ENCODE peak calls at places on chromosomes 6 and 20, in seven cellular contexts. U is progenitor cell of endocrine pancreas; N is AG04450; S is stimulated activated CD4-positive, alpha-beta T cell treated with anti-CD3 and anti-CD28 coated beads, Interleukin-1b, Interleukin-23, amount 100 ng/mL, for 4 hours; P is putamen; T is stimulated activated CD8-positive, alpha-beta memory T cell treated with anti-CD3 and anti-CD28 coated beads, Interleukin-15, amount 100 ng/mL, for 48 hours; Z is activated CD8-positive, alpha-beta memory T cell treated with anti-CD3 and anti-CD28 coated beads, Interleukin-2, amount 50 U/mL, for 48 hours. L is an unnamed sample.
A peak's percentile ranks its signal among the peaks of the same experiment; 100 is the strongest.

GRCh38 chr6:11094411-11094851 is 797 bp downstream of the SMIM13 start:
- DNase-seq in U (peak; percentile 13), N (no peak), S (no peak), P (peak; percentile 23), T (peak; percentile 30), Z (peak; percentile 77), L (peak; percentile 64)

GRCh38 chr6:3777695-3778461 is 26.4 kb upstream of the PXDC1 start:
- DNase-seq in U (no peak), N (no peak), S (no peak), P (no peak), T (no peak), Z (no peak), L (no peak)

GRCh38 chr6:167737205-167737830 is 89.4 kb upstream of the AFDN start:
- DNase-seq in U (no peak), N (no peak), S (no peak), P (no peak), T (no peak), Z (no peak), L (no peak)

GRCh38 chr20:1894471-1894950 is 696 bp upstream of the SIRPA start:
- DNase-seq in U (peak; percentile 58), N (no peak), S (peak; percentile 14), P (peak; percentile 73), T (no peak), Z (no peak), L (peak; percentile 42)

GRCh38 chr6:139290787-139291294 is 957 bp downstream of the TXLNB start:
- DNase-seq in U (no peak), N (no peak), S (no peak), P (peak; percentile 15), T (no peak), Z (no peak), L (peak; percentile 54)

GRCh38 chr20:64116016-64116415 is 8.7 kb upstream of the NPBWR2 start:
- DNase-seq in U (no peak), N (no peak), S (no peak), P (no peak), T (no peak), Z (no peak), L (no peak)

GRCh38 chr20:44392088-44392775 is 36.7 kb downstream of the HNF4A start:
- DNase-seq in U (no peak), N (no peak), S (no peak), P (no peak), T (no peak), Z (no peak), L (no peak)

GRCh38 chr6:153059757-153060156 is 57.2 kb upstream of the MTRF1L start:
- DNase-seq in U (no peak), N (no peak), S (no peak), P (no peak), T (no peak), Z (no peak), L (no peak)

GRCh38 chr6:40671338-40672050 is 84.3 kb upstream of the LRFN2 start:
- DNase-seq in U (no peak), N (no peak), S (no peak), P (no peak), T (no peak), Z (no peak), L (no peak)

GRCh38 chr6:153131037-153131981 is at the start of gene RGS17:
- DNase-seq in U (peak; percentile 64), N (peak; percentile 44), S (peak; percentile 19), P (peak; percentile 55), T (no peak), Z (peak; percentile 63), L (peak; percentile 10)

GRCh38 chr6:144408151-144408550 is 123.0 kb downstream of the UTRN start:
- DNase-seq in U (no peak), N (no peak), S (no peak), P (no peak), T (no peak), Z (no peak), L (no peak)

GRCh38 chr20:25022680-25023079 is 30.1 kb upstream of the APMAP start:
- DNase-seq in U (no peak), N (no peak), S (no peak), P (no peak), T (no peak), Z (no peak), L (no peak)

GRCh38 chr20:1803216-1804128 is 91.7 kb upstream of the SIRPA start:
- DNase-seq in U (peak; percentile 37), N (no peak), S (no peak), P (peak; percentile 67), T (no peak), Z (peak; percentile 61), L (peak; percentile 95)

GRCh38 chr6:24868765-24869164 is 67.0 kb downstream of the RIPOR2 start:
- DNase-seq in U (no peak), N (no peak), S (no peak), P (no peak), T (no peak), Z (no peak), L (no peak)

GRCh38 chr6:10146723-10147451 is 268.0 kb downstream of the TFAP2A start:
- DNase-seq in U (no peak), N (no peak), S (no peak), P (peak; percentile 42), T (no peak), Z (no peak), L (peak; percentile 5)

GRCh38 chr6:1608976-1609661 is 596 bp upstream of the FOXC1 start:
- DNase-seq in U (no peak), N (no peak), S (no peak), P (no peak), T (no peak), Z (no peak), L (no peak)

GRCh38 chr20:33947709-33948295 is 45.9 kb upstream of the RALY start:
- DNase-seq in U (no peak), N (no peak), S (no peak), P (no peak), T (peak; percentile 9), Z (peak; percentile 70), L (peak; percentile 89)

GRCh38 chr6:26358511-26358981 is 6.5 kb upstream of the BTN3A2 start:
- DNase-seq in U (no peak), N (no peak), S (no peak), P (no peak), T (no peak), Z (no peak), L (no peak)